ENCODE peak calls at places on chromosomes 11 and 22, in five cellular contexts. L, D, R, P and A are unnamed samples.

GRCh38 chr11:96154802-96155520 is 188.0 kb downstream of the MAML2 start:
- DNase-seq in L (no peak), D (no peak), R (no peak), P (no peak), A (no peak)

GRCh38 chr11:129702410-129703390 is 112.9 kb upstream of the TMEM45B start:
- DNase-seq in L (no peak), D (no peak), R (no peak), P (no peak), A (no peak)

GRCh38 chr11:75150079-75150478 is 828 bp upstream of the SLCO2B1 start:
- DNase-seq in L (no peak), D (no peak), R (no peak), P (no peak), A (no peak)

GRCh38 chr22:46105494-46106278 is 44.6 kb upstream of the PPARA start:
- DNase-seq in L (no peak), D (no peak), R (no peak), P (no peak), A (no peak)

GRCh38 chr11:947744-948143 is 22.1 kb downstream of the AP2A2 start:
- DNase-seq in L (no peak), D (no peak), R (no peak), P (no peak), A (no peak)

GRCh38 chr11:120089036-120090001 is 48.6 kb downstream of the TRIM29 start:
- DNase-seq in L (no peak), D (no peak), R (no peak), P (peak), A (no peak)

GRCh38 chr22:30290318-30290678 is 993 bp upstream of the CASTOR1 start:
- DNase-seq in L (no peak), D (no peak), R (no peak), P (no peak), A (no peak)

GRCh38 chr11:120858740-120859139 is 165.2 kb upstream of the TBCEL start:
- DNase-seq in L (no peak), D (no peak), R (no peak), P (peak), A (no peak)

GRCh38 chr11:32829680-32830412 is at the start of gene PRRG4:
- DNase-seq in L (peak), D (peak), R (peak), P (no peak), A (peak)